ENCODE peak calls at places on chromosomes 7 and 10, in seven cellular contexts. V is astrocyte of the spinal cord, F is fibroblast of pulmonary artery, J is endothelial cell of umbilical vein, C is right lobe of liver, Q is bronchial epithelial cell, P is SK-N-SH. W is an unnamed sample.

GRCh38 chr10:78802866-78803265 is 265.9 kb upstream of the ZMIZ1 start:
- DNase-seq in V (peak; percentile 66), F (peak; percentile 55), J (no peak), C (no peak), Q (peak; percentile 56), P (peak; percentile 58), W (no peak)

GRCh38 chr10:101495324-101495925 is 92.6 kb downstream of the POLL start:
- DNase-seq in V (no peak), F (peak; percentile 30), J (peak; percentile 34), C (no peak), Q (peak; percentile 29), P (peak; percentile 43), W (peak; percentile 14)

GRCh38 chr10:22723343-22723779 is 9.0 kb upstream of the PIP4K2A start:
- DNase-seq in V (no peak), F (no peak), J (no peak), C (no peak), Q (no peak), P (no peak), W (no peak)

GRCh38 chr10:72039377-72039776 is 49.0 kb downstream of the SPOCK2 start:
- DNase-seq in V (no peak), F (no peak), J (no peak), C (no peak), Q (no peak), P (no peak), W (no peak)

GRCh38 chr10:33330543-33331019 is 3.9 kb downstream of the NRP1 start:
- DNase-seq in V (peak; percentile 87), F (peak; percentile 92), J (peak; percentile 92), C (peak; percentile 84), Q (peak; percentile 72), P (peak; percentile 80), W (peak; percentile 84)

GRCh38 chr10:29067628-29068027 is 221.2 kb upstream of the LYZL1 start:
- DNase-seq in V (no peak), F (no peak), J (no peak), C (no peak), Q (no peak), P (no peak), W (no peak)

GRCh38 chr7:100964630-100965029 is 4.7 kb upstream of the MUC12 start:
- DNase-seq in V (no peak), F (no peak), J (no peak), C (no peak), Q (no peak), P (no peak), W (no peak)

GRCh38 chr10:76576276-76576962 is 1061.2 kb downstream of the KCNMA1 start:
- DNase-seq in V (peak; percentile 64), F (peak; percentile 26), J (no peak), C (no peak), Q (no peak), P (no peak), W (peak; percentile 2)

GRCh38 chr10:33333260-33334169 is 952 bp downstream of the NRP1 start:
- DNase-seq in V (no peak), F (no peak), J (peak; percentile 55), C (no peak), Q (peak; percentile 63), P (no peak), W (peak; percentile 46)

GRCh38 chr7:102912742-102913141 is at the start of gene LRRC17:
- DNase-seq in V (peak; percentile 97), F (peak; percentile 94), J (peak; percentile 85), C (no peak), Q (no peak), P (no peak), W (no peak)

GRCh38 chr10:103584216-103585010 is 90.9 kb downstream of the NEURL1 start:
- DNase-seq in V (no peak), F (no peak), J (no peak), C (peak; percentile 24), Q (no peak), P (no peak), W (no peak)

GRCh38 chr10:131452926-131453771 is 141.6 kb upstream of the TCERG1L start:
- DNase-seq in V (no peak), F (no peak), J (no peak), C (no peak), Q (no peak), P (no peak), W (no peak)

GRCh38 chr10:131450220-131450765 is 138.8 kb upstream of the TCERG1L start:
- DNase-seq in V (no peak), F (no peak), J (no peak), C (no peak), Q (no peak), P (no peak), W (no peak)

GRCh38 chr10:131456411-131456810 is 144.9 kb upstream of the TCERG1L start:
- DNase-seq in V (no peak), F (no peak), J (no peak), C (no peak), Q (no peak), P (no peak), W (no peak)

GRCh38 chr10:131451407-131452015 is 140.0 kb upstream of the TCERG1L start:
- DNase-seq in V (no peak), F (no peak), J (no peak), C (no peak), Q (no peak), P (no peak), W (no peak)

DNA sequence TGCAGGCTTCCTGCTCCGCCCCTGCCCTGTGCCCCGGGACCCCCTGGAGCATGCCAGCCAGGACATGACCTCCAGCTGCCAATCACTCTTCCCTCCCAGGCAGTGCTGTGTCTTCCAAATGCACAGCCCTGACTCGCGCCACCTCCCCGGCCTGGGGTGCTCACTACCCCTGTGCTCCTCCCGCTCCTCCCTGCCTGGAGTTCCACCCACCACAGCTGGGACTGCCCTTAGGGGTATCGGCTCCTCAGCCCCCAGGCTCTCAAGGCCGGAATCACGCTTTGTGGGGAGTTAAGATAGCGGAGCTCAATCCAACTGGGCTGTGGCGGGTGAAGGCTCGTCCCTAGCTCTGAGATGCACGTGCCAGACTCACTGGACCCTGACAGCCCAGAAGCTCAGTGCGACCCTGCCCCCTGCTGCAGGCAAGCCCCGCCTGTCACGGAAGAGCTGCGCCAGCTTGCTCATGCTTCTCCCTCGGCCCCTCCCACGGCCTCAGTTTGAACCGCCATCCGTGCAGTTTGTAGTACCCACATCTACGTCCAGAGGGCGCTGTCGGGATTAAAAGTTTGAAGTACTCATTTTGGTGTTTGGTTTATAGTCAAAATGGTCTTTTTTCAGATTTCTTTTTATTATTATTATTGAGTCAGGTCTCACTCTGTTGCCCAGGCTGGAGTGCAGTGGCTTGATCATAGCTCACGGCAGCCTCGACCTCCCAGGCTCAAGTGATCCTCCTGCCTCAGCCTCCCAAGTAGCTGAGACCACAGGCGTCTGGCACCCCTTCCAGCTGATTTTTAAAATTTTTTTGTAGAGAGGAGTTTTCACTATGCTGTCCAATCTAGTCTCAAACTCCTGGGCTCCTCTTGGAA is 142.5 kb upstream of the TCERG1L start:
- DNase-seq in V (no peak), F (peak; percentile 15), J (no peak), C (peak; percentile 50), Q (no peak), P (peak; percentile 85), W (no peak)
- TF ChIP-seq CTCF in V (peak; percentile 36), F (peak; percentile 24), J (no peak), C (peak; percentile 71), Q (peak; percentile 6), P (peak; percentile 40), W (no peak)

GRCh38 chr10:7117806-7118674 is 292.8 kb downstream of the SFMBT2 start:
- DNase-seq in V (no peak), F (no peak), J (no peak), C (no peak), Q (no peak), P (no peak), W (no peak)

GRCh38 chr10:7119325-7120015 is 291.4 kb downstream of the SFMBT2 start:
- DNase-seq in V (peak; percentile 32), F (peak; percentile 56), J (no peak), C (no peak), Q (peak; percentile 17), P (no peak), W (peak; percentile 62)

GRCh38 chr10:7123719-7124118 is 287.1 kb downstream of the SFMBT2 start:
- DNase-seq in V (no peak), F (no peak), J (no peak), C (no peak), Q (no peak), P (no peak), W (no peak)

GRCh38 chr10:7122561-7122960 is 288.3 kb downstream of the SFMBT2 start:
- DNase-seq in V (no peak), F (no peak), J (no peak), C (no peak), Q (no peak), P (no peak), W (no peak)

DNA sequence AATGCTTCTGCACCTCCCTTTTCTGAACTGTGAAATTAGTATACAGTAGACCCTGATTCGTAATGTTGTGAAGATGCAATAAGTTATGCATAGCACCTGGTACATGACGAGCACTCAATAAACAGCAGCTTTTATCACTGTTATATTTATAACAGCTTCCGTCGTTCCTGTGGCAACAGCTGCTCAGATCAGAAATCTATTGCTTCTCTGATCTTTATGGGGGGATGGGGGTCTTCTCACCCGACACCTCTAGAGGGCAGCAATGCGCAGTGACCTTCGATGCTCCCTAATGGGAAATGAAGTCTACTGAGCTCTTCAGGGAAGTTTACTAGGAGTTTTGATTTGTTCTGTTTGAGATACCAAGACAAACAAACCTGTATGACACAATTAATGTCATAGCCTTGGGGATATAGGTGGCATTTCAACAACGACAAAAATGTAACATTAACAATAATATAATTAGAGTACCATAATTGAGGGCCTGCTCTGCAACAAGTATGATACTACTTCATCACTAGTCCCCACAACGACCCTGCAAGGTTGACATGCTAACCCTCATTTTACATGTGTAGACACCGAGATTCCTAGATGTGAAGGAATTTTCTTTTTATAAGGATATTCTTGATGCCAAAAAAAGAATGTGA is 289.6 kb downstream of the SFMBT2 start:
- DNase-seq in V (peak; percentile 35), F (peak; percentile 46), J (peak; percentile 25), C (peak; percentile 56), Q (no peak), P (peak; percentile 77), W (peak; percentile 62)
- TF ChIP-seq CTCF in V (peak; percentile 73), F (peak; percentile 67), J (peak; percentile 66), C (peak; percentile 36), Q (no peak), P (peak; percentile 59), W (peak; percentile 61)

GRCh38 chr10:67284589-67284988 is 358.8 kb downstream of the LRRTM3 start:
- DNase-seq in V (no peak), F (no peak), J (no peak), C (no peak), Q (no peak), P (no peak), W (no peak)
- TF ChIP-seq CTCF in V (no peak), F (no peak), J (no peak), C (no peak), Q (no peak), P (peak; percentile 16), W (no peak)

DNA sequence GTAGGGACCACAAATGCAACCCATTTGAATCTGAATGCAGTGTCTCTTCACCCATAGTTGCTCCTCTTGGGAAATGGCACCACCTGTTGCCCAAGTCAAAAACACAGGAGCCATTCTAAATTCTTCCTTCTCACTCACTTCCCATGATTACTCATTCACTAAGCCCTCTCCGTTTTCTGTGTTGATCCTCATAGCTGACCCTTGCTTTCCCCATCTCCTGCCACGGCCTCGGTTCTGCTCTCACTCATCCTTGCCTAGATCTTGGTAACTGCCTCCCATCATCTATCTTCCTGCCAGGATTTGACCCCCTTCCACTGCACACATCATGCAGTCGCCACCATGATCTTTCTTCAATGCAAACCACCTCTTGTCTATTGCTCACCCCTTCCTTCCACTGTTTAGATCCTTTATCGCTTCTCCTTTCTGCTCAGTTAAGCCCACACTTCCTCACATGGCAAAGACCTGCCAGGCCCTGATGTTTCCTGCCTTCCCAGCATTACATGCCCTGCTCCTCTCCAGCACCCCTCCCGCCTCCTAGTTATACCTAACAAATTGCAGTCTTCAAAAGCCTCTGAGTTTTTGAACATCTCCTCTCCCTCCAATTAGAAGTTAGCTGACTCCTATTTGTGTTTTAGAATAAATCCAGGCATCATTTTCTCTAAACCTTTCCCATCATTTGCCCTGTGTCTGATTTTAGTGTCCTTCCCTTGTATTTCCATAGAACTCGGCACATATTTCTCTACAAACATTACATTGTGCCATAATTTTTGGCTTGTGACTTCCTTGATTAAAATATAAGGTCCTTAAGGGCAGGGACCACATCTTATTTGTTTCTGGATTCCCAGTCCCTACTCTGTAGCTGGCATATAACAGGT is 19.2 kb upstream of the CPN1 start:
- DNase-seq in V (no peak), F (peak; percentile 32), J (peak; percentile 70), C (peak; percentile 34), Q (peak; percentile 64), P (no peak), W (peak; percentile 61)
- TF ChIP-seq CTCF in V (peak; percentile 28), F (peak; percentile 19), J (peak; percentile 25), C (no peak), Q (peak; percentile 51), P (peak; percentile 40), W (peak; percentile 35)

W was measured in MCF 10A.